ENCODE peak calls at places on chromosomes 3 and 15, in seven cellular contexts. V is astrocyte, X is ascending aorta, K is vagina, S is colonic mucosa, D is tibial artery, E is bronchial epithelial cell. O is an unnamed sample.

GRCh38 chr3:98886525-98886924 is 15.0 kb downstream of the DCBLD2 start:
- DNase-seq in V (no peak), X (no peak), K (no peak), S (no peak), D (no peak), E (no peak), O (no peak)

GRCh38 chr3:54900954-54901591 is 26.8 kb downstream of the LRTM1 start:
- DNase-seq in V (peak), X (no peak), K (no peak), S (no peak), D (no peak), E (no peak), O (no peak)

GRCh38 chr3:45497963-45498362 is 96.6 kb upstream of the LIMD1 start:
- DNase-seq in V (no peak), X (no peak), K (no peak), S (no peak), D (no peak), E (no peak), O (no peak)

GRCh38 chr15:62444104-62445027 is 279.3 kb upstream of the C2CD4B start:
- DNase-seq in V (peak), X (peak), K (no peak), S (no peak), D (peak), E (peak), O (peak)

GRCh38 chr3:52112056-52112455 is 42.2 kb downstream of the POC1A start:
- DNase-seq in V (no peak), X (no peak), K (no peak), S (no peak), D (no peak), E (no peak), O (no peak)

GRCh38 chr15:75070674-75071073 is 47.3 kb downstream of the PPCDC start:
- DNase-seq in V (no peak), X (no peak), K (no peak), S (no peak), D (no peak), E (no peak), O (no peak)

GRCh38 chr15:59867436-59867835 is 136.7 kb upstream of the FOXB1 start:
- DNase-seq in V (no peak), X (no peak), K (no peak), S (no peak), D (no peak), E (no peak), O (no peak)

GRCh38 chr15:87777054-87777498 is 479.5 kb downstream of the NTRK3 start:
- DNase-seq in V (peak), X (no peak), K (no peak), S (no peak), D (peak), E (no peak), O (peak)

GRCh38 chr15:33994005-33994615 is 25.8 kb downstream of the CHRM5 start:
- DNase-seq in V (peak), X (no peak), K (no peak), S (no peak), D (no peak), E (peak), O (no peak)

GRCh38 chr15:74735305-74735704 is 10.0 kb upstream of the CYP1A1 start:
- DNase-seq in V (no peak), X (no peak), K (no peak), S (no peak), D (no peak), E (no peak), O (no peak)

GRCh38 chr3:109553573-109554371 is 216.4 kb upstream of the DPPA4 start:
- DNase-seq in V (peak), X (no peak), K (no peak), S (no peak), D (no peak), E (peak), O (no peak)

GRCh38 chr3:10950476-10951294 is 41.9 kb upstream of the SLC6A1 start:
- DNase-seq in V (peak), X (no peak), K (no peak), S (no peak), D (no peak), E (peak), O (no peak)

GRCh38 chr3:31277582-31277981 is 255.1 kb upstream of the STT3B start:
- DNase-seq in V (peak), X (peak), K (no peak), S (no peak), D (peak), E (no peak), O (no peak)

GRCh38 chr3:64207289-64208086 is 17.8 kb downstream of the PRICKLE2 start:
- DNase-seq in V (peak), X (no peak), K (no peak), S (no peak), D (no peak), E (peak), O (no peak)

GRCh38 chr3:102259636-102260035 is 175.2 kb upstream of the ZPLD1 start:
- DNase-seq in V (no peak), X (no peak), K (no peak), S (no peak), D (no peak), E (peak), O (no peak)

GRCh38 chr3:48997714-48998637 is 7.9 kb downstream of the P4HTM start:
- DNase-seq in V (no peak), X (no peak), K (no peak), S (no peak), D (no peak), E (no peak), O (no peak)

GRCh38 chr3:77536038-77536775 is 496.3 kb downstream of the ROBO2 start:
- DNase-seq in V (no peak), X (no peak), K (no peak), S (no peak), D (no peak), E (peak), O (no peak)

GRCh38 chr3:15708882-15709677 is 88.7 kb downstream of the ANKRD28 start:
- DNase-seq in V (peak), X (no peak), K (no peak), S (no peak), D (no peak), E (peak), O (no peak)

GRCh38 chr3:128075516-128076464 is 23.6 kb downstream of the SEC61A1 start:
- DNase-seq in V (peak), X (peak), K (no peak), S (peak), D (peak), E (peak), O (peak)

GRCh38 chr15:64856429-64857145 is 14.9 kb downstream of the PLEKHO2 start:
- DNase-seq in V (peak), X (peak), K (no peak), S (no peak), D (peak), E (no peak), O (no peak)

GRCh38 chr15:65655026-65655425 is 33.3 kb downstream of the SLC24A1 start:
- DNase-seq in V (peak), X (no peak), K (no peak), S (no peak), D (no peak), E (peak), O (no peak)

GRCh38 chr3:169390310-169390731 is 273.2 kb downstream of the MECOM start:
- DNase-seq in V (peak), X (no peak), K (no peak), S (peak), D (no peak), E (peak), O (no peak)

GRCh38 chr3:47578119-47578630 is 490 bp downstream of the CSPG5 start:
- DNase-seq in V (no peak), X (peak), K (no peak), S (peak), D (no peak), E (no peak), O (no peak)

GRCh38 chr15:46848704-46849103 is 868.6 kb upstream of the SEMA6D start:
- DNase-seq in V (peak), X (no peak), K (no peak), S (no peak), D (no peak), E (peak), O (no peak)

GRCh38 chr3:66582721-66583141 is 81.9 kb upstream of the LRIG1 start:
- DNase-seq in V (peak), X (no peak), K (no peak), S (no peak), D (no peak), E (no peak), O (no peak)

GRCh38 chr15:88865498-88866099 is 29.7 kb downstream of the HAPLN3 start:
- DNase-seq in V (no peak), X (no peak), K (no peak), S (no peak), D (no peak), E (peak), O (no peak)

GRCh38 chr3:177447938-177448337 is 250.7 kb upstream of the TBL1XR1 start:
- DNase-seq in V (no peak), X (no peak), K (no peak), S (peak), D (no peak), E (peak), O (no peak)

GRCh38 chr3:126152458-126152857 is 27.9 kb downstream of the ALDH1L1 start:
- DNase-seq in V (no peak), X (no peak), K (no peak), S (peak), D (no peak), E (no peak), O (no peak)

GRCh38 chr15:65071381-65071811 is 3.6 kb upstream of the RASL12 start:
- DNase-seq in V (no peak), X (peak), K (no peak), S (no peak), D (peak), E (no peak), O (no peak)

GRCh38 chr15:31487811-31488436 is 161.3 kb downstream of the KLF13 start:
- DNase-seq in V (peak), X (no peak), K (no peak), S (peak), D (no peak), E (peak), O (no peak)

GRCh38 chr15:43243246-43243645 is 22.4 kb upstream of the EPB42 start:
- DNase-seq in V (no peak), X (no peak), K (peak), S (no peak), D (no peak), E (no peak), O (no peak)

GRCh38 chr3:62266668-62267283 is 106.6 kb downstream of the FEZF2 start:
- DNase-seq in V (no peak), X (no peak), K (no peak), S (no peak), D (no peak), E (no peak), O (no peak)

GRCh38 chr3:9808345-9809037 is 1.6 kb upstream of the TTLL3 start:
- DNase-seq in V (no peak), X (no peak), K (no peak), S (no peak), D (no peak), E (peak), O (peak)

GRCh38 chr3:114550155-114550554 is 256.3 kb downstream of the TIGIT start:
- DNase-seq in V (peak), X (no peak), K (no peak), S (no peak), D (no peak), E (no peak), O (no peak)

GRCh38 chr15:67381416-67382045 is 126.9 kb downstream of the IQCH start:
- DNase-seq in V (no peak), X (no peak), K (no peak), S (no peak), D (no peak), E (no peak), O (no peak)

GRCh38 chr15:88470625-88471372 is 3.3 kb downstream of the MRPS11 start:
- DNase-seq in V (no peak), X (no peak), K (no peak), S (no peak), D (no peak), E (no peak), O (no peak)

GRCh38 chr15:74621936-74622335 is 6.3 kb downstream of the CLK3 start:
- DNase-seq in V (no peak), X (no peak), K (no peak), S (no peak), D (peak), E (no peak), O (no peak)

GRCh38 chr3:123449986-123450474 is 1.1 kb upstream of the ADCY5 start:
- DNase-seq in V (no peak), X (peak), K (no peak), S (no peak), D (no peak), E (no peak), O (no peak)
- H3K4me3 ChIP-seq in V (peak), X (peak), K (peak), S (peak), D (peak), E (peak), O (peak)

GRCh38 chr3:190120161-190121060 is at the start of gene P3H2:
- DNase-seq in V (peak), X (peak), K (no peak), S (peak), D (peak), E (peak), O (peak)

GRCh38 chr3:190122198-190122771 is 1.6 kb upstream of the P3H2 start:
- DNase-seq in V (peak), X (no peak), K (no peak), S (no peak), D (no peak), E (no peak), O (no peak)

GRCh38 chr3:190124067-190124466 is 3.4 kb upstream of the P3H2 start:
- DNase-seq in V (no peak), X (no peak), K (no peak), S (no peak), D (no peak), E (no peak), O (no peak)

GRCh38 chr3:190119734-190120133 is 963 bp downstream of the P3H2 start:
- DNase-seq in V (no peak), X (no peak), K (no peak), S (no peak), D (no peak), E (no peak), O (no peak)

GRCh38 chr3:190121061-190121765 is 516 bp upstream of the P3H2 start:
- DNase-seq in V (no peak), X (no peak), K (no peak), S (no peak), D (no peak), E (no peak), O (no peak)
- H3K4me3 ChIP-seq in V (peak), X (peak), K (peak), S (peak), D (peak), E (peak), O (peak)

GRCh38 chr15:26771168-26771916 is 1.5 kb downstream of the GABRB3 start:
- DNase-seq in V (no peak), X (no peak), K (no peak), S (no peak), D (no peak), E (no peak), O (no peak)

GRCh38 chr15:26772588-26773484 is at the start of gene GABRB3:
- DNase-seq in V (no peak), X (no peak), K (no peak), S (peak), D (no peak), E (no peak), O (no peak)

GRCh38 chr15:26766262-26766661 is 6.6 kb downstream of the GABRB3 start:
- DNase-seq in V (no peak), X (no peak), K (no peak), S (no peak), D (no peak), E (no peak), O (no peak)

GRCh38 chr15:26771917-26772587 is 814 bp downstream of the GABRB3 start:
- DNase-seq in V (peak), X (no peak), K (no peak), S (no peak), D (no peak), E (no peak), O (no peak)

GRCh38 chr15:26767169-26767670 is 5.6 kb downstream of the GABRB3 start:
- DNase-seq in V (no peak), X (no peak), K (no peak), S (no peak), D (no peak), E (peak), O (no peak)
- H3K4me3 ChIP-seq in V (no peak), X (no peak), K (no peak), S (no peak), D (no peak), E (no peak), O (no peak)

GRCh38 chr15:85582719-85583089 is 202.3 kb downstream of the AKAP13 start:
- DNase-seq in V (peak), X (peak), K (no peak), S (peak), D (peak), E (no peak), O (no peak)

GRCh38 chr15:85582076-85582718 is 201.8 kb downstream of the AKAP13 start:
- DNase-seq in V (peak), X (peak), K (no peak), S (peak), D (peak), E (peak), O (no peak)

GRCh38 chr15:85579957-85580694 is 199.7 kb downstream of the AKAP13 start:
- DNase-seq in V (peak), X (peak), K (no peak), S (peak), D (peak), E (no peak), O (no peak)

GRCh38 chr15:85580914-85581313 is 200.5 kb downstream of the AKAP13 start:
- DNase-seq in V (no peak), X (peak), K (no peak), S (peak), D (peak), E (no peak), O (no peak)

DNA sequence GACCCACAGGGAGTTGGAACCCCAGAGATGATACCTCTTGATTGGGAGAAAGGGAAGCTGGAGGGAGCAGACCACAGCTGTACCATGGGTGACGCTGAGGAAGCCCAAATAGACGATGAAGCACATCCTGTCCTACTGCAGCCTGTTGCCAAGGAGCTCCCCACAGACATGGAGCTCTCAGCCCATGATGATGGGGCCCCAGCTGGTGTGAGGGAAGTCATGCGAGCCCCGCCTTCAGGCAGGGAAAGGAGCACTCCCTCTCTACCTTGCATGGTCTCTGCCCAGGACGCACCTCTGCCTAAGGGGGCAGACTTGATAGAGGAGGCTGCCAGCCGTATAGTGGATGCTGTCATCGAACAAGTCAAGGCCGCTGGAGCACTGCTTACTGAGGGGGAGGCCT is 201.1 kb downstream of the AKAP13 start:
- DNase-seq in V (no peak), X (peak), K (no peak), S (peak), D (peak), E (no peak), O (no peak)
- H3K4me3 ChIP-seq in V (no peak), X (peak), K (peak), S (peak), D (no peak), E (no peak), O (no peak)